ENCODE peak calls at places on chromosomes 4 and X, in eight cellular contexts. J, D, G, M, Y, P, F and Q are unnamed samples.

GRCh38 chrX:70254063-70254400 is 6.0 kb downstream of the P2RY4 start:
- DNase-seq in J (no peak), M (no peak), P (no peak), F (no peak), G (no peak), Y (no peak), D (no peak), Q (no peak)

GRCh38 chrX:23888887-23889501 is 18.7 kb downstream of the APOO start:
- DNase-seq in Y (peak), D (no peak), F (no peak), J (no peak), M (no peak), P (no peak), G (no peak), Q (no peak)

GRCh38 chr4:94548571-94548970 is 96.8 kb downstream of the PDLIM5 start:
- DNase-seq in D (no peak), F (no peak), G (no peak), J (no peak), M (no peak), Y (peak), P (no peak), Q (no peak)

GRCh38 chrX:24100713-24101112 is 46.0 kb downstream of the EIF2S3 start:
- DNase-seq in M (no peak), Y (peak), F (no peak), J (no peak), D (no peak), P (no peak), G (no peak), Q (no peak)

GRCh38 chrX:155070975-155071693 is at the start of the genes BRCC3, CMC4 and MTCP1:
- DNase-seq in M (peak), G (no peak), D (peak), P (peak), J (peak), F (peak), Y (peak), Q (no peak)

GRCh38 chr4:71259911-71260331 is 78.9 kb upstream of the SLC4A4 start:
- DNase-seq in P (no peak), F (no peak), Y (no peak), G (no peak), J (no peak), D (no peak), M (no peak), Q (no peak)

GRCh38 chr4:128393111-128393704 is 105.6 kb upstream of the PGRMC2 start:
- DNase-seq in P (no peak), M (no peak), D (no peak), Y (peak), J (no peak), F (no peak), G (no peak), Q (no peak)

GRCh38 chrX:22395372-22395771 is 122.7 kb downstream of the CBLL2 start:
- DNase-seq in M (no peak), D (no peak), Y (peak), G (no peak), P (no peak), F (no peak), J (no peak), Q (no peak)

GRCh38 chrX:69424161-69424560 is 80.0 kb upstream of the NALF2 start:
- DNase-seq in Y (peak), P (no peak), F (no peak), J (no peak), D (no peak), G (no peak), M (no peak), Q (no peak)

GRCh38 chr4:151599876-151600275 is 160.9 kb downstream of the GATB start:
- DNase-seq in F (no peak), J (no peak), M (no peak), G (no peak), D (no peak), P (no peak), Y (no peak), Q (no peak)

GRCh38 chr4:123741906-123742305 is 345.3 kb downstream of the SPRY1 start:
- DNase-seq in Y (peak), G (no peak), M (no peak), D (no peak), J (no peak), F (no peak), P (no peak), Q (no peak)

GRCh38 chrX:56975611-56976010 is 19.7 kb downstream of the SPIN3 start:
- DNase-seq in Y (no peak), D (no peak), P (no peak), F (no peak), G (no peak), M (no peak), J (no peak), Q (no peak)

GRCh38 chr4:6986781-6987565 is 56.2 kb upstream of the TADA2B start:
- DNase-seq in Y (peak), M (peak), F (peak), D (peak), J (peak), G (no peak), P (peak), Q (no peak)
- TF ChIP-seq CTCF in Y (no peak), M (no peak), F (no peak), D (no peak), J (no peak), G (peak), P (no peak), Q (no peak)

DNA sequence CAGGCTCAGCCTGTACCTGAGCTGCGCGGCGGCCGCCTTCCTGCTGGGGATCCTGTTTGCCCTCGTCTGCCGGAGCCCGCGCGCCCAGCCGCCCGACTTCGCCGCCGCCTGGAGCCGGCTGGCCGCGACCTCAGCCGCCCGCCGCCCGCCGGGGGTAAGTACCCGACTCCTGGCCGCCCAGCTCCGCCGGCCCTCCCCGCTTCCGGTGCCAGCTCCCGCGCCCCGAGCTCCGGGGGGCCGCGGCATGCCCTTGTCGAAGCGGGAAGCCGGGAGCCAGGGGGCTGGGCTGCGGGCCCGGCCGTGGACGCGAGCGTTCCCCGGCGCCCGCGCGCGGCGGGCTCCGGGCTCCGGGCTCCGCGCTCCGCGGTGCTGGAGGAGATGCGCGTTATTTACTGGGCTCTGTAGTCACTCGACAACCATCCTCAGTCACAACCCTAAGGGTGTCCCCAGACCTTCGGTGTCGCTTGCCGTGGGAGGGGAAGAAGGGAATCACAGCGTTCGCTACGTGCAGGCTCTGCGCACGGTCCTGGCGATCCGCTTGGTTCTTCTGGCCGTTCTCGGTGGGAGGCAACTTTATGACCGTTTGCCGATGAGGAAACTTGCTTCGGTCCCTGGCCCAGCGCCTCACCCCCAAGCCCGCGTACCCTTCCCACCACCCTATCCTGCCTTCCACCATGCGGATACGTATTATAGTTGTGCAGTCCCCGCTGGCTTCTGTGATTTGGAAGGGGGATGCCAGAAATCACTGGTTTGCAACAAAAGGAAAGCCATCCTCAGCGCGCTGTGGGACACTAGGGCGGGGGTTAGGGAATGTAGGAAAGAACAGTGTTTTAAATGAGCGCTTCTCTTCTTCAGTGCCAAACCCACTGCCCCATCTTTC is 944 bp downstream of the SNX25 start:
- DNase-seq in F (no peak), D (no peak), J (peak), M (peak), G (no peak), Y (peak), P (peak), Q (no peak)
- H3K4me3 ChIP-seq in F (peak), D (peak), J (peak), M (peak), G (peak), Y (peak), P (peak), Q (peak)

DNA sequence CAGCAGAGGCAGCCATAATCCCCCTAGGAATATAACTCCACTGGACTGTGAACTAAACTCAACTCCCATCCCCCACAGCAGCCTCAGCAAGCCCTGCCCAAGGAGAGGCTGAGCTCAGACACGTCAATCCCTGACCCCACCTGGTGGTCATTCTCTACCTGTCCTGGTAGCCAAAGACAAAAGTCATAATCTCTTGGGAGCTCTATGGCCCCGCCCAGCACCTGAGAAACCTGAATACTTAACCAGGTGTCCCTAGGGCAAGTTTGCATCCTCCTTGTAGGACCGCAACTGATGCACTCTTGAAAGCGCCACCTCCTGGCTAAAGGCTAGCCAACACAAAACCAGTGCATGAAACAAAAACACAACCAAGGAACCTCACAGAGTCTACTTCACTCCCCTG is 18.4 kb downstream of the CT47B1 start:
- DNase-seq in P (no peak), J (no peak), Y (no peak), D (no peak), M (no peak), F (no peak), G (no peak), Q (no peak)
- TF ChIP-seq CTCF in P (no peak), J (no peak), Y (peak), D (no peak), M (no peak), F (no peak), G (no peak), Q (no peak)

DNA sequence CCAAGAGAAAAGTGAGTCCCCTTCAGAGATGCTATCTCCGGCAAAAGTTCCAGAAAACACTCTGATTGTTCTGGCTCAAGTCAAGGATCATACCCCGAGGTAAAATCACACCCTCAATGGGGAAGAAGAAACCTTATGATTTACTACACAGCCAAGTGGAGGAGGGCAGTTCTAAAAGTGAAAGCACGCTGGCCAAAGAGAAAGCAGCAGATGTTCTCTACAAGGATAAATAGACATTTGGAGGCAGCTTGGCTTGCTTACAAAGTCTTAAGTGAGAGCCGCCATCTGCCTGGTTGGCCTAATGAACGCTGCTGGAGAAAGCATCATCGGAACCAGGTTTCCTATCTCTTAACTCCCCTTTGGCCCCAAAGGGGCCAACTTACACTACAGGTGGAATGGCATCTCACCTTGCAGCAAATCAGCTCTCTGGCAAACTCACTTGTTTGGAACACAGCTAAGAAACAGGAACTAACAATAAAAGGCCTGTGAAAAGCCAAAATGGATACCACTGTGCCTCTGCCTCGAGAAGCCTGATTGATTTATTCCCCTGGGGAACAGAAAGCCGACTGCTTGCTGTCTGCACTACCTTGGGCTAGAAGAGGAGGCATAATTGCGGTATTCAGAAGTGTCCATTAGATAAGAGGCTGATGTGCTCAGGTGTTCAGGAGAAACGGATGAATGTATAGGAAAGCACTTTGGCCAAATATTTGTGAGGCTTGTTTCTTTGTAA is 22.7 kb downstream of the FRAS1 start:
- DNase-seq in M (no peak), D (no peak), F (no peak), G (no peak), J (no peak), Y (no peak), P (no peak), Q (no peak)
- H3K4me3 ChIP-seq in M (no peak), D (no peak), F (no peak), G (no peak), J (no peak), Y (no peak), P (no peak), Q (no peak)